ENCODE peak calls at places on chromosome 18, in nine cellular contexts. C is AG04450, O is GM23338, R is choroid plexus epithelial cell, Z is kidney, P is WERI-Rb-1, V is Panc1, T is coronary artery, G is GM20000. J is an unnamed sample.
A peak's percentile ranks its signal among the peaks of the same experiment; 100 is the strongest.

GRCh38 chr18:79577451-79578395 is 101.9 kb upstream of the CTDP1 start:
- DNase-seq in R (peak; percentile 33), G (no peak), T (peak; percentile 66), C (no peak), V (no peak), O (no peak), P (peak; percentile 11), Z (peak; percentile 75), J (peak; percentile 44)

GRCh38 chr18:32732165-32732564 is 40.7 kb downstream of the KLHL14 start:
- DNase-seq in G (no peak), Z (no peak), V (no peak), P (no peak), R (no peak), O (no peak), T (no peak), C (no peak), J (no peak)

GRCh38 chr18:21740474-21740723 is 193 bp upstream of the MIB1 start:
- DNase-seq in R (peak; percentile 98), C (no peak), P (no peak), O (peak; percentile 98), V (peak; percentile 67), G (peak; percentile 96), T (peak; percentile 99), Z (no peak), J (peak; percentile 99)

GRCh38 chr18:12883003-12883683 is 894 bp downstream of the PTPN2 start:
- DNase-seq in O (peak; percentile 18), T (no peak), Z (no peak), R (no peak), C (no peak), P (no peak), G (no peak), V (no peak), J (peak; percentile 34)

GRCh38 chr18:76115580-76115979 is 379.5 kb downstream of the ZNF516 start:
- DNase-seq in P (no peak), C (no peak), R (no peak), V (no peak), O (no peak), Z (no peak), G (no peak), T (no peak), J (no peak)

GRCh38 chr18:74040459-74041332 is 106.9 kb downstream of the FBXO15 start:
- DNase-seq in O (peak; percentile 81), G (peak; percentile 65), C (no peak), T (no peak), V (no peak), Z (no peak), P (peak; percentile 81), R (peak; percentile 52), J (no peak)

GRCh38 chr18:76757925-76758324 is 64.4 kb upstream of the ZNF236 start:
- DNase-seq in V (no peak), P (no peak), C (no peak), G (no peak), R (no peak), O (no peak), Z (no peak), T (no peak), J (no peak)

GRCh38 chr18:36532815-36533214 is 235.3 kb downstream of the FHOD3 start:
- DNase-seq in V (no peak), O (no peak), P (no peak), C (no peak), G (no peak), T (no peak), Z (no peak), R (no peak), J (no peak)

GRCh38 chr18:48939368-48940097 is 11.2 kb downstream of the SMAD7 start:
- DNase-seq in G (no peak), T (no peak), V (no peak), C (no peak), Z (peak; percentile 89), O (peak; percentile 80), P (no peak), R (no peak), J (peak; percentile 42)

GRCh38 chr18:37861981-37862380 is 296.4 kb upstream of the CELF4 start:
- DNase-seq in Z (no peak), V (no peak), G (no peak), O (no peak), T (no peak), C (no peak), R (no peak), P (no peak), J (no peak)

GRCh38 chr18:9779630-9780029 is 71.5 kb downstream of the RAB31 start:
- DNase-seq in Z (no peak), T (no peak), C (no peak), O (no peak), R (no peak), G (no peak), P (no peak), V (no peak), J (no peak)

GRCh38 chr18:572499-573289 is 7.5 kb upstream of the CETN1 start:
- DNase-seq in Z (no peak), R (no peak), P (no peak), C (no peak), G (no peak), O (no peak), V (no peak), T (no peak), J (no peak)

GRCh38 chr18:46536215-46536874 is 120.7 kb downstream of the LOXHD1 start:
- DNase-seq in G (no peak), T (no peak), Z (no peak), V (peak; percentile 15), O (no peak), C (no peak), P (no peak), R (no peak), J (no peak)

GRCh38 chr18:23932385-23933067 is 82.0 kb upstream of the TTC39C start:
- DNase-seq in C (no peak), P (no peak), G (no peak), Z (no peak), T (no peak), O (no peak), V (no peak), R (no peak), J (no peak)

GRCh38 chr18:32056613-32057358 is 34.9 kb upstream of the RNF138 start:
- DNase-seq in V (no peak), R (no peak), G (no peak), Z (no peak), C (no peak), P (no peak), O (no peak), T (no peak), J (no peak)

GRCh38 chr18:23994361-23994902 is 20.1 kb upstream of the TTC39C start:
- DNase-seq in P (peak; percentile 62), O (peak; percentile 41), Z (peak; percentile 84), C (peak; percentile 76), V (peak; percentile 41), R (peak; percentile 82), G (no peak), T (no peak), J (peak; percentile 92)

DNA sequence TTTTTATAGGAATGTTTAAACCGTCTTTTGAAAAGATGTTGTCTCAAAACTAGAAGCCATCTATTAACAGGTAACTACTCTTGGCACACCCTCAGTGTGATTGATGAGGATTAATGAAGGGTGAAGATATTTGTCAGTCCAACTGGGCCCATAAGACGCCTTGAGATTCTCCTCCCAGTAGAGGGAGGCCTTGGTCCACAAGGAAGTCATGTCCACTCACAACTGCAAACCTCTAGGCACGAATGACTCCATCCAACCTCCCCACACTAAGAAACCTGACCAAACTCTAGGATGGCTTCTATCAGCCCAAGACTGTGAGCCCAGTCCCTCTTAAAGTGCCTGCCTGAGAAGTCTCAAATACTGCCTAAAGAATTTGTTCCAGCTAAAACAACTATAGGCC is 19.2 kb upstream of the GRP start:
- DNase-seq in O (peak; percentile 33), C (no peak), G (no peak), Z (no peak), P (peak; percentile 44), R (peak; percentile 5), V (no peak), T (no peak), J (no peak)
- TF ChIP-seq CTCF in O (peak; percentile 64), C (no peak), G (no peak), Z (no peak), P (peak; percentile 63), R (peak; percentile 14), V (peak; percentile 14), T (no peak), J (no peak)

GRCh38 chr18:47586418-47586817 is 335.0 kb upstream of the SKOR2 start:
- DNase-seq in R (no peak), T (no peak), C (no peak), Z (no peak), V (no peak), P (no peak), G (no peak), O (no peak), J (no peak)

GRCh38 chr18:47585136-47585535 is 333.7 kb upstream of the SKOR2 start:
- DNase-seq in G (no peak), V (no peak), P (no peak), Z (no peak), R (no peak), T (no peak), O (no peak), C (no peak), J (no peak)

GRCh38 chr18:47587587-47587986 is 336.1 kb upstream of the SKOR2 start:
- DNase-seq in T (no peak), V (no peak), Z (no peak), R (no peak), P (no peak), C (no peak), G (no peak), O (no peak), J (peak; percentile 22)

GRCh38 chr18:47582055-47582454 is 330.6 kb upstream of the SKOR2 start:
- DNase-seq in T (no peak), Z (no peak), R (no peak), G (no peak), P (peak; percentile 30), C (no peak), V (no peak), O (no peak), J (no peak)

GRCh38 chr18:47585914-47586313 is 334.5 kb upstream of the SKOR2 start:
- DNase-seq in G (no peak), T (no peak), O (peak; percentile 32), Z (no peak), R (no peak), C (no peak), V (no peak), P (no peak), J (no peak)
- TF ChIP-seq CTCF in G (no peak), T (no peak), O (no peak), Z (no peak), R (no peak), C (no peak), V (no peak), P (no peak), J (no peak)

DNA sequence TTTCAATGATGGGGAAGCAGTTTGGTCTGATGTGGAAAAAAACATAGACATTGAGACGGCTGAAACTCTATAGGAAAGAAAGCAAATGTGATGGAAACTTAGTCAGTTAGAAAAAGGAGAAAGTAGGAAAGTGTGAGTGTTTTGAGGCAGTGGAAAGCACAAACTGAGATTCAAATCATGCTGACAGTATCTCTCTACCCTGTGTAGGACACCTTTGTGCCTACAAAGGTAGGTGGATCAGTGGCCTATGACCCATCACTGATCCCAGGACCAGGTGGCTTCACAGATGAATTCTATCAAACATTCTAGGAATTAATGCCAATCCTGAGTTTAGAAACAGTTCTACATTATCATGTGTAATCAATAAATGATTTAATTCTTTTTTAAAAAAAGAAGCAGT is 57.1 kb downstream of the CD226 start:
- DNase-seq in G (no peak), Z (no peak), O (no peak), R (no peak), P (no peak), T (no peak), C (no peak), V (no peak), J (no peak)
- TF ChIP-seq CTCF in G (no peak), Z (no peak), O (no peak), R (no peak), P (no peak), T (no peak), C (no peak), V (no peak), J (no peak)

GRCh38 chr18:78021196-78021595 is 771.5 kb downstream of the GALR1 start:
- DNase-seq in T (no peak), R (no peak), Z (no peak), G (no peak), P (peak; percentile 44), C (no peak), O (no peak), V (no peak), J (no peak)
- TF ChIP-seq CTCF in T (no peak), R (no peak), Z (no peak), G (no peak), P (peak; percentile 65), C (no peak), O (peak; percentile 13), V (no peak), J (no peak)